ENCODE peak calls at places on chromosomes 4 and X, in six cellular contexts. N, A, Z, K, B and D are unnamed samples.

GRCh38 chr4:7434141-7434765 is 477 bp downstream of the PSAPL1 start:
- DNase-seq in N (no peak), A (no peak), Z (no peak), K (no peak), B (no peak), D (no peak)

GRCh38 chrX:107420571-107420970 is 28.9 kb upstream of the FRMPD3 start:
- DNase-seq in N (no peak), A (no peak), Z (no peak), K (no peak), B (no peak), D (no peak)

GRCh38 chrX:23732704-23733103 is 10.4 kb downstream of the ACOT9 start:
- DNase-seq in N (no peak), A (no peak), Z (peak; percentile 65), K (no peak), B (no peak), D (no peak)

GRCh38 chr4:101791189-101791572 is 651 bp downstream of the BANK1 start:
- DNase-seq in N (peak; percentile 25), A (no peak), Z (no peak), K (no peak), B (no peak), D (no peak)

GRCh38 chr4:77765720-77766119 is 53.4 kb downstream of the CNOT6L start:
- DNase-seq in N (no peak), A (no peak), Z (no peak), K (no peak), B (peak; percentile 13), D (no peak)

GRCh38 chr4:105236917-105237311 is 90.2 kb downstream of the TET2 start:
- DNase-seq in N (no peak), A (no peak), Z (no peak), K (no peak), B (no peak), D (no peak)

GRCh38 chrX:141791856-141792255 is 46.3 kb upstream of the MAGEC3 start:
- DNase-seq in N (peak; percentile 2), A (no peak), Z (no peak), K (no peak), B (no peak), D (no peak)

GRCh38 chr4:34972189-34972588 is 1272.1 kb downstream of the ARAP2 start:
- DNase-seq in N (no peak), A (no peak), Z (no peak), K (no peak), B (no peak), D (no peak)

GRCh38 chr4:22875592-22876257 is 183.0 kb downstream of the GBA3 start:
- DNase-seq in N (no peak), A (no peak), Z (no peak), K (no peak), B (no peak), D (no peak)

GRCh38 chr4:138039010-138039409 is 203.1 kb downstream of the SLC7A11 start:
- DNase-seq in N (no peak), A (peak; percentile 94), Z (no peak), K (no peak), B (no peak), D (no peak)

GRCh38 chr4:38135201-38135600 is 175.0 kb downstream of the PTTG2 start:
- DNase-seq in N (no peak), A (no peak), Z (no peak), K (no peak), B (no peak), D (no peak)

GRCh38 chr4:120923201-120923522 is 636 bp upstream of the PRDM5 start:
- DNase-seq in N (no peak), A (no peak), Z (no peak), K (no peak), B (no peak), D (no peak)

GRCh38 chr4:135492439-135492838 is 1290.8 kb upstream of the PABPC4L start:
- DNase-seq in N (no peak), A (no peak), Z (no peak), K (no peak), B (no peak), D (no peak)

GRCh38 chrX:23127586-23127985 is 127.8 kb downstream of the DDX53 start:
- DNase-seq in N (no peak), A (no peak), Z (no peak), K (no peak), B (no peak), D (no peak)

GRCh38 chrX:113892401-113892800 is 691.5 kb upstream of the HTR2C start:
- DNase-seq in N (no peak), A (no peak), Z (no peak), K (no peak), B (no peak), D (no peak)

GRCh38 chr4:73308286-73308685 is 49.7 kb upstream of the ANKRD17 start:
- DNase-seq in N (peak; percentile 20), A (peak; percentile 61), Z (no peak), K (no peak), B (peak; percentile 24), D (no peak)

GRCh38 chrX:17549005-17549685 is 174.1 kb downstream of the NHS start:
- DNase-seq in N (no peak), A (no peak), Z (no peak), K (no peak), B (no peak), D (no peak)

GRCh38 chrX:38166478-38167083 is 54.1 kb downstream of the SRPX start:
- DNase-seq in N (peak; percentile 18), A (peak; percentile 26), Z (no peak), K (no peak), B (peak; percentile 1), D (peak; percentile 12)

GRCh38 chrX:73964607-73965006 is 339.4 kb upstream of the ZCCHC13 start:
- DNase-seq in N (no peak), A (no peak), Z (no peak), K (no peak), B (no peak), D (no peak)

GRCh38 chr4:147848634-147849033 is 116.7 kb downstream of the ARHGAP10 start:
- DNase-seq in N (no peak), A (no peak), Z (no peak), K (no peak), B (no peak), D (no peak)

GRCh38 chr4:76733380-76733779 is 164.6 kb downstream of the SOWAHB start:
- DNase-seq in N (peak; percentile 25), A (no peak), Z (no peak), K (no peak), B (no peak), D (no peak)

GRCh38 chr4:80069108-80069836 is 3.8 kb downstream of the ANTXR2 start:
- DNase-seq in N (no peak), A (peak; percentile 36), Z (no peak), K (no peak), B (no peak), D (no peak)

GRCh38 chrX:18886005-18886343 is 97.9 kb downstream of the PHKA2 start:
- DNase-seq in N (no peak), A (no peak), Z (no peak), K (no peak), B (no peak), D (no peak)

GRCh38 chrX:40098264-40099045 is 697 bp upstream of the BCOR start:
- DNase-seq in N (peak; percentile 71), A (no peak), Z (no peak), K (peak; percentile 55), B (no peak), D (peak; percentile 31)

GRCh38 chrX:141701081-141701480 is 2.5 kb upstream of the SPANXD start:
- DNase-seq in N (no peak), A (no peak), Z (no peak), K (no peak), B (no peak), D (no peak)

GRCh38 chr4:3865986-3866812 is 100.0 kb downstream of the ADRA2C start:
- DNase-seq in N (no peak), A (no peak), Z (no peak), K (no peak), B (no peak), D (no peak)

GRCh38 chrX:2538016-2538415 is 37.2 kb upstream of the DHRSX start:
- DNase-seq in N (no peak), A (no peak), Z (no peak), K (no peak), B (no peak), D (no peak)

GRCh38 chr4:56850910-56851309 is 29.4 kb upstream of the SPINK2 start:
- DNase-seq in N (no peak), A (no peak), Z (no peak), K (no peak), B (no peak), D (no peak)

GRCh38 chr4:121822796-121823504 is 733 bp downstream of the CCNA2 start:
- DNase-seq in N (peak; percentile 25), A (no peak), Z (no peak), K (peak; percentile 54), B (peak; percentile 64), D (peak; percentile 70)

GRCh38 chr4:83125738-83126141 is 11.2 kb upstream of the PLAC8 start:
- DNase-seq in N (no peak), A (no peak), Z (no peak), K (no peak), B (no peak), D (no peak)

DNA sequence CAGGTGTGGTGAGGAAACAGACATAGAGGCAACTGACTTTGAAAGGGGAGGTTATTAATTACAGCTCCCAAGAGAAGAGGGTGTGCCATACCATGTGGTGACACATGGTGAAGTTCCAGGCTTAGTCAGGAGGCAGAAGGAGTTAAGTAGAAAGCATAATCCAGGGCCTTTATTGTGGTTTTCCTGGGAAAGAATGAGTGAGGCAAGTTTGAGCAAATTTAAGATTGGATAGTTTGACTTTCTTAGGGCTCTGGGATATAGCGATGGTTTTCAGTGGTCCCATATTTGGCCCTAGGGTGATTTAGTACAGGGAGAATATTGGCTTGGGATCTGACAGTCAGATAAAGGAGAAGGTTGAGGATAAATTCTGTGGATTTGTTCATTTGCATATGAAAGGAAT is 495.9 kb upstream of the FSTL5 start:
- DNase-seq in N (no peak), A (no peak), Z (no peak), K (no peak), B (no peak), D (no peak)
- TF ChIP-seq BHLHE40 in N (no peak), A (no peak), Z (no peak), K (no peak), B (no peak), D (no peak)

GRCh38 chrX:22087158-22087557 is 55.0 kb downstream of the PHEX start:
- DNase-seq in N (no peak), A (no peak), Z (no peak), K (no peak), B (no peak), D (no peak)
- TF ChIP-seq BHLHE40 in N (no peak), A (no peak), Z (no peak), K (no peak), B (no peak), D (no peak)

DNA sequence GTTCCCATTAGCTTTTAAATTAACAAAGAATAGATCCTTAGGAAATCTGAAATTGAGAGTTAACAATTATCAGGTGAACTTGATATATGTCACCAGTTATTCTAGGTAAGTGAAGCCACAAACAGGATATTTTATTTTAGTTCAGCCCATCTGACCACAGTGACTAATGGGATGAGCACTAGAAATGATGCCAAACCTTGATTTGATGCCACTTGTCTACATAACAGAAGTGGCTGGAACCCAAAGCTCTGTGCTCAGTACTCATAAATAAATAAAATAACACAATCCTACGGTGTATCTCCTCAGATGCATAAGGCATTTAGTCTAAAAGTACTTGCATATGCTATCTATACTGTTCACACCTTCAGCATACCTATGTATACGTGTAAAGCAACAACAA is 12.2 kb downstream of the SLITRK4 start:
- DNase-seq in N (no peak), A (no peak), Z (no peak), K (no peak), B (no peak), D (no peak)
- TF ChIP-seq BHLHE40 in N (no peak), A (no peak), Z (no peak), K (no peak), B (no peak), D (no peak)

GRCh38 chrX:41144873-41145272 is 59.6 kb downstream of the USP9X start:
- DNase-seq in N (no peak), A (no peak), Z (no peak), K (no peak), B (no peak), D (no peak)
- TF ChIP-seq BHLHE40 in N (no peak), A (no peak), Z (no peak), K (no peak), B (no peak), D (no peak)